ENCODE peak calls at places on chromosomes 4 and X, in nine cellular contexts. V, W, F, A, D, C, L, U and S are unnamed samples.

GRCh38 chr4:166499820-166500219 is 626.8 kb downstream of the TLL1 start:
- DNase-seq in W (no peak), D (no peak), C (no peak), U (peak), V (peak), L (no peak), A (no peak), F (no peak), S (peak)

GRCh38 chrX:126489141-126489540 is 63.5 kb downstream of the DCAF12L1 start:
- DNase-seq in V (no peak), F (no peak), W (no peak), D (no peak), L (no peak), U (no peak), C (no peak), A (peak), S (no peak)

GRCh38 chrX:13085533-13085932 is 41.1 kb upstream of the FAM9C start:
- DNase-seq in U (no peak), W (no peak), F (peak), V (no peak), D (no peak), A (no peak), L (no peak), C (no peak), S (peak)

GRCh38 chr4:16027114-16027513 is 56.7 kb downstream of the PROM1 start:
- DNase-seq in W (no peak), U (peak), D (no peak), A (no peak), L (no peak), C (no peak), V (no peak), F (no peak), S (no peak)

GRCh38 chr4:4671774-4672349 is 130.0 kb upstream of the STX18 start:
- DNase-seq in A (no peak), V (no peak), F (no peak), C (no peak), D (no peak), W (no peak), U (no peak), L (no peak), S (no peak)

GRCh38 chrX:153724252-153725038 is at the start of the genes ABCD1 and BCAP31:
- DNase-seq in F (peak), L (peak), W (peak), U (peak), C (peak), D (peak), V (peak), A (peak), S (peak)

GRCh38 chrX:56813318-56813837 is 84.3 kb downstream of the NBDY start:
- DNase-seq in U (peak), C (no peak), A (no peak), F (no peak), W (no peak), V (peak), D (no peak), L (no peak), S (peak)

GRCh38 chrX:107674480-107675364 is 46.4 kb downstream of the PRPS1 start:
- DNase-seq in C (no peak), V (peak), D (peak), U (peak), F (peak), L (peak), A (peak), W (peak), S (peak)

GRCh38 chrX:40304115-40304514 is 206.4 kb upstream of the BCOR start:
- DNase-seq in C (no peak), L (no peak), W (no peak), V (no peak), D (no peak), A (no peak), U (no peak), F (no peak), S (no peak)

GRCh38 chrX:18039023-18039422 is 177.9 kb upstream of the RAI2 start:
- DNase-seq in L (no peak), W (no peak), F (no peak), D (no peak), V (no peak), C (no peak), A (no peak), U (no peak), S (no peak)

GRCh38 chr4:15587649-15588048 is 67.5 kb downstream of the FBXL5 start:
- DNase-seq in U (peak), L (no peak), F (no peak), V (peak), D (no peak), W (no peak), A (peak), C (no peak), S (no peak)

GRCh38 chr4:1723131-1723801 is 1.9 kb downstream of the TACC3 start:
- DNase-seq in F (peak), W (peak), A (no peak), V (no peak), U (no peak), C (no peak), L (peak), D (no peak), S (peak)

GRCh38 chr4:163495900-163496299 is 1.4 kb downstream of the TMA16 start:
- DNase-seq in W (no peak), V (no peak), C (no peak), F (peak), A (no peak), U (no peak), L (no peak), D (no peak), S (peak)

GRCh38 chr4:48739560-48740019 is 40.5 kb downstream of the FRYL start:
- DNase-seq in C (no peak), D (no peak), A (no peak), F (no peak), U (peak), V (no peak), W (no peak), L (no peak), S (peak)

GRCh38 chrX:2913118-2913517 is 16.0 kb downstream of the ARSD start:
- DNase-seq in W (no peak), V (no peak), U (no peak), A (no peak), C (no peak), D (no peak), L (no peak), F (no peak), S (no peak)

GRCh38 chrX:97366246-97366645 is 482.5 kb downstream of the RPA4 start:
- DNase-seq in V (peak), C (no peak), D (no peak), A (no peak), L (no peak), F (no peak), U (no peak), W (no peak), S (no peak)

GRCh38 chrX:97429101-97429500 is 545.4 kb downstream of the RPA4 start:
- DNase-seq in W (no peak), V (no peak), L (no peak), D (no peak), A (no peak), U (no peak), C (no peak), F (no peak), S (no peak)

GRCh38 chrX:37455381-37455780 is 106.2 kb downstream of the PRRG1 start:
- DNase-seq in L (no peak), U (no peak), A (no peak), W (no peak), D (no peak), C (no peak), F (no peak), V (no peak), S (no peak)

GRCh38 chrX:40922307-40922706 is 162.9 kb upstream of the USP9X start:
- DNase-seq in C (peak), W (no peak), A (peak), V (peak), F (peak), U (peak), D (no peak), L (no peak), S (peak)

GRCh38 chrX:23901805-23902204 is 5.9 kb downstream of the APOO start:
- DNase-seq in D (peak), U (peak), F (peak), W (no peak), A (peak), C (peak), L (no peak), V (peak), S (peak)

GRCh38 chrX:15786930-15787329 is 3.4 kb upstream of the ZRSR2 start:
- DNase-seq in D (no peak), C (no peak), U (no peak), A (no peak), L (peak), V (no peak), F (no peak), W (no peak), S (no peak)

GRCh38 chrX:72255864-72256263 is 17.0 kb upstream of the ERCC6L start:
- DNase-seq in D (no peak), L (no peak), C (no peak), A (no peak), F (no peak), W (no peak), V (no peak), U (no peak), S (no peak)

GRCh38 chrX:125131146-125131545 is 188.5 kb upstream of the TEX13C start:
- DNase-seq in V (no peak), U (no peak), F (peak), C (no peak), D (no peak), W (no peak), A (no peak), L (no peak), S (no peak)
- TF ChIP-seq CTCF in V (no peak), U (no peak), F (peak), C (no peak), D (no peak), W (no peak), A (no peak), L (peak), S (peak)

GRCh38 chrX:140090800-140091275 is 125.5 kb upstream of the CXorf66 start:
- DNase-seq in C (no peak), F (no peak), L (no peak), D (no peak), V (no peak), A (no peak), U (no peak), W (no peak), S (no peak)
- H3K4me3 ChIP-seq in C (peak), F (no peak), L (peak), D (peak), V (peak), A (peak), U (peak), W (no peak), S (no peak)

DNA sequence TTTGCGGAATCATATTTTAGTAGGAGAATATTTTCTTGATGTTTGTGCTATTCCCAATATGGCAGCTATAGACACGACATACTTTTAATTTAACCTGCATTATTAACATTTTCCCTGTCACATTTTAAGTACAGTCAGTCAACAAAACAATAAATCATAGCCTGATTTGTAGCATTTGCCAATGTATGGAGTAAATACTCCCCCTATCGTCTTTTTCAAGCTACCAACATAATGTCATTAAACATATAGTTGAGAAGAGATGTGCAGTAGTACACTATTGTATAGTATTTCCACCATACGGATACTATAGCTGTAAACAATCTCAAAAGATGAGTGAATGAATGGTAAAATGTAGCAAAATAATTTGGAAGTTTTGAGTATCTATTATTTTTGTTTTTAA is 303.7 kb upstream of the MAGEB2 start:
- DNase-seq in C (no peak), V (no peak), A (no peak), W (no peak), D (no peak), F (no peak), U (no peak), L (no peak), S (peak)
- TF ChIP-seq CTCF in C (no peak), V (peak), A (no peak), W (no peak), D (no peak), F (no peak), U (no peak), L (no peak), S (peak)

GRCh38 chr4:111797455-111798163 is 347.6 kb upstream of the FAM241A start:
- DNase-seq in C (no peak), A (no peak), L (no peak), W (no peak), F (no peak), D (no peak), V (no peak), U (no peak), S (no peak)

GRCh38 chr4:111789901-111790640 is 355.2 kb upstream of the FAM241A start:
- DNase-seq in F (no peak), L (no peak), V (no peak), C (no peak), U (no peak), W (no peak), A (no peak), D (no peak), S (no peak)

GRCh38 chr4:111792592-111792991 is 352.7 kb upstream of the FAM241A start:
- DNase-seq in L (no peak), C (no peak), D (no peak), U (no peak), F (no peak), A (no peak), V (no peak), W (no peak), S (no peak)

GRCh38 chr4:111798840-111799239 is 346.4 kb upstream of the FAM241A start:
- DNase-seq in C (no peak), U (no peak), V (no peak), D (no peak), L (no peak), F (no peak), W (no peak), A (no peak), S (no peak)

GRCh38 chr4:111793686-111794085 is 351.6 kb upstream of the FAM241A start:
- DNase-seq in V (no peak), W (no peak), D (no peak), U (no peak), A (no peak), C (no peak), F (no peak), L (no peak), S (no peak)
- H3K4me3 ChIP-seq in V (no peak), W (no peak), D (no peak), U (no peak), A (no peak), C (no peak), F (no peak), L (no peak), S (no peak)

DNA sequence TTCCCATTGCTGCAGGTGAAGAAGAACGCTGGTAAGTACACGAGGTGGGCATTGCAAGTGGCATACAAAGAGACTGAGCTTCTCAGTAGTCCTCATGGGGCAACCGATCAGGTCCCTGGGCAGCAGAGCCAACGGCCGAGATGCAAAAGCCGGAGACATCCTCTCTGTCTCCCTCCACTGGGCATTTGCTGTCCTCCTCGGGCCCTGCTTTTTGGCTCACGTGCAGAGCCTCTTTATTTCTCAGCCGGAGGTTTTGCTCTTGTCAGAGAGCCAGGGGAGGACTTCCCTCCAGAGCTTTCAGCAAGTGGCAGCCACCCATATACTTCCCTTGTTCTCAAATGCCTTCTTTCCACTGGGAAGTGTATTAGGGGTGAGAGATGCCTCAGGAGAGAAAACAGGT is 18.0 kb downstream of the STARD8 start:
- DNase-seq in V (no peak), F (no peak), C (no peak), A (no peak), W (no peak), D (no peak), L (no peak), U (no peak), S (no peak)
- TF ChIP-seq CTCF in V (peak), F (no peak), C (peak), A (no peak), W (no peak), D (no peak), L (peak), U (peak), S (no peak)

GRCh38 chr4:185744946-185745345 is 67.0 kb downstream of the SORBS2 start:
- DNase-seq in W (no peak), L (no peak), U (no peak), F (no peak), D (no peak), C (no peak), A (no peak), V (no peak), S (no peak)
- H3K4me3 ChIP-seq in W (no peak), L (no peak), U (no peak), F (no peak), D (no peak), C (no peak), A (no peak), V (no peak), S (no peak)

GRCh38 chr4:184312126-184312525 is 94.5 kb upstream of the ENPP6 start:
- DNase-seq in D (no peak), A (no peak), L (no peak), C (no peak), F (no peak), V (no peak), U (no peak), W (no peak), S (no peak)

GRCh38 chr4:184309241-184310170 is 91.8 kb upstream of the ENPP6 start:
- DNase-seq in F (no peak), C (no peak), W (no peak), A (no peak), U (no peak), D (no peak), L (no peak), V (no peak), S (no peak)

GRCh38 chr4:184310881-184311709 is 93.4 kb upstream of the ENPP6 start:
- DNase-seq in U (peak), C (no peak), D (no peak), A (no peak), F (no peak), L (no peak), V (no peak), W (peak), S (peak)

GRCh38 chr4:184313058-184313709 is 95.5 kb upstream of the ENPP6 start:
- DNase-seq in F (no peak), C (no peak), D (no peak), W (no peak), A (no peak), L (no peak), V (no peak), U (no peak), S (peak)

GRCh38 chr4:184310171-184310567 is 92.5 kb upstream of the ENPP6 start:
- DNase-seq in A (no peak), W (peak), C (no peak), L (peak), D (peak), V (no peak), F (peak), U (no peak), S (peak)
- TF ChIP-seq CTCF in A (peak), W (no peak), C (no peak), L (peak), D (no peak), V (no peak), F (peak), U (peak), S (peak)

DNA sequence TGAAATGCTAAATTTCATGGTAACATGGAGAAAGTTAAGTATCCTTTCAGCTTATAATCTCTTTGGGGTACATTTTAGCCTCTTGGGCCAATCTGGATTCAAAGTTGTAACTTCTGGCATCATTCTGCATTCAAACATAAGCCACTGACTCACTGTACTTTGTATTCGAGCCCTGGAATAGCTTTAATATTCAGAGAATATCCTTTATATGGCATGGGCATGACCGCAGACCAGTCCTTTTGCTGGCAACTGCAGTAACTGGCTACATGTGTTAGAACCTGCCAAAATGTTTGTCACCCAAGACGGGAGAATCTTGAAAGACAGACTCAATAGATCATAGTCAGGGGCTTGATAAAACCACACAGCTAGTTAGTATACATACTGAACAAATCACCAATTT is 3.3 kb downstream of the GASK1B start:
- DNase-seq in W (no peak), C (no peak), U (peak), V (no peak), L (no peak), F (no peak), D (no peak), A (peak), S (no peak)
- H3K4me3 ChIP-seq in W (peak), C (peak), U (no peak), V (peak), L (peak), F (no peak), D (no peak), A (peak), S (no peak)

GRCh38 chr4:123107444-123108252 is 185.3 kb upstream of the NUDT6 start:
- DNase-seq in A (no peak), L (peak), W (peak), V (no peak), D (no peak), F (no peak), C (no peak), U (no peak), S (no peak)

GRCh38 chr4:123104275-123104674 is 181.9 kb upstream of the NUDT6 start:
- DNase-seq in C (no peak), A (no peak), V (no peak), W (no peak), U (no peak), L (no peak), F (no peak), D (no peak), S (no peak)

GRCh38 chr4:123106741-123107140 is 184.3 kb upstream of the NUDT6 start:
- DNase-seq in D (no peak), L (no peak), W (no peak), V (no peak), C (no peak), A (no peak), F (no peak), U (no peak), S (no peak)

DNA sequence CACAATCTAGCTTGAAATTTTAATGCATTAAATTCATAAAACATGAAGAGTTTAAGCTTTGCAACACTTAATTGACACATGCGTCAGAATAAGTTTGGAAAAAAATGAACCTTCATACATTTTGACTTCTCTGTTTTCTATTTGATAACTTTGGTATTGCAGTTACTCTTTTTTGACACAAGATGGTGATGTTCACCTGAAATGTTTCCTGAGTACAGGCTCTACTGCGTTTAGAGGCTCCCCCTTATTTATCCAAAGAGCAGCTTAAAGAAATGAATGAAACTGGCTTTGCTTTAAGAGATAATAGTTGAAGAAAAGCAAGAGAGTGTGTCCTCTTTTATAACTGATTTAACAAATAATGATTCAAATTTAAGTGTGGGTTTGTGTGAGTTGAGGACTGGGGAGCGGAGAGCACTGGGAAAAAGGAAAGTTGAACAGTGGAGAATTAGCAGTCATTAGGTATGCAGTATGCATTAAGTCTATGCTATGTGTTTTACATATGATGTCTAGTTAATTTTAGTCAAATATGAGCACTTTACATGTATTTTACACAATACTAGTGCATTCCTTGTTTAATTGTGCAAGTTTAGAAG is 180.6 kb upstream of the NUDT6 start:
- DNase-seq in W (no peak), D (no peak), C (no peak), F (peak), V (peak), U (peak), L (no peak), A (peak), S (peak)
- TF ChIP-seq CTCF in W (peak), D (peak), C (peak), F (peak), V (peak), U (peak), L (peak), A (peak), S (peak)

DNA sequence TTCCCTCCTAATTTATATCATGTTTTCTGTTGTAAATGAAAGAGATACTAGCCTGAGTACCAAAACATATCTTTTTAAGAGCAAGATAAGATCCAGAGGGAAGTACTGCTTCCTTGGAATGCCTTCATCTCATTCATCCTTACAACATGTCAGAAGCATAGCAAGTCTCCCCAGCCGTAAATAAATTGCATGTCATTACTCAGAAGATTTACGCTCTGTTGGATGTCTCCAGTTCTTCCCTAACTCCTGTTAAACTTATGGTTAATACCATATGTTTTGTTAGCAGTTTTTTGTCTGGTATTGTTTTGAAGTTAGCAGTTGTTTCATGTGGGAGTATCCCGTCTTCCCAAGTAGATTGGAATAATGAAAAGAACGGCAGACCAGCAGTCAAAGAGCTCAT is 7.5 kb upstream of the GPC3 start:
- DNase-seq in U (no peak), W (no peak), A (no peak), F (no peak), D (no peak), L (no peak), C (no peak), V (no peak), S (no peak)
- H3K4me3 ChIP-seq in U (no peak), W (no peak), A (no peak), F (no peak), D (no peak), L (no peak), C (no peak), V (no peak), S (no peak)